ENCODE peak calls at places on chromosomes 4 and X, in four cellular contexts. One of them, this sample, is unnamed.
A peak's percentile ranks its signal among the peaks of the same experiment; 100 is the strongest.

GRCh38 chr4:20030108-20030507 is 221.6 kb upstream of the SLIT2 start:
- DNase-seq in SK-N-SH: no peak
- DNase-seq in K562: no peak
- DNase-seq in GM12878: no peak
- DNase-seq in this sample: no peak

GRCh38 chrX:113384628-113385027 is 544.0 kb upstream of the AMOT start:
- DNase-seq in GM12878: no peak
- DNase-seq in K562: no peak
- DNase-seq in SK-N-SH: no peak
- DNase-seq in this sample: no peak

GRCh38 chr4:15676039-15676438 is 5.6 kb upstream of the FAM200B start:
- DNase-seq in K562: no peak
- DNase-seq in SK-N-SH: no peak
- DNase-seq in GM12878: no peak
- DNase-seq in this sample: no peak

GRCh38 chr4:169033660-169034059 is 23.6 kb upstream of the CBR4 start:
- DNase-seq in GM12878: no peak
- DNase-seq in K562: peak; percentile 51
- DNase-seq in SK-N-SH: peak; percentile 51
- DNase-seq in this sample: peak; percentile 12

GRCh38 chr4:8019396-8020365 is 80.0 kb upstream of the AFAP1 start:
- DNase-seq in K562: no peak
- DNase-seq in SK-N-SH: peak; percentile 64
- DNase-seq in GM12878: no peak
- DNase-seq in this sample: no peak

GRCh38 chr4:25180524-25181131 is 20.4 kb upstream of the SEPSECS start:
- DNase-seq in K562: peak; percentile 70
- DNase-seq in GM12878: no peak
- DNase-seq in SK-N-SH: peak; percentile 20
- DNase-seq in this sample: peak; percentile 28

GRCh38 chrX:102712216-102712966 is at the start of gene GPRASP2:
- DNase-seq in SK-N-SH: peak; percentile 74
- DNase-seq in K562: peak; percentile 28
- DNase-seq in GM12878: no peak
- DNase-seq in this sample: peak; percentile 53

GRCh38 chrX:119684916-119685224 is 8.1 kb downstream of the SEPTIN6 start:
- DNase-seq in GM12878: no peak
- DNase-seq in K562: no peak
- DNase-seq in SK-N-SH: no peak
- DNase-seq in this sample: no peak

GRCh38 chr4:48651869-48652447 is 128.1 kb downstream of the FRYL start:
- DNase-seq in GM12878: no peak
- DNase-seq in SK-N-SH: no peak
- DNase-seq in K562: no peak
- DNase-seq in this sample: no peak

GRCh38 chr4:159010563-159011260 is 92.2 kb upstream of the RAPGEF2 start:
- DNase-seq in SK-N-SH: no peak
- DNase-seq in K562: no peak
- DNase-seq in GM12878: no peak
- DNase-seq in this sample: no peak

GRCh38 chr4:123667496-123667895 is 270.9 kb downstream of the SPRY1 start:
- DNase-seq in SK-N-SH: no peak
- DNase-seq in GM12878: no peak
- DNase-seq in K562: no peak
- DNase-seq in this sample: no peak

DNA sequence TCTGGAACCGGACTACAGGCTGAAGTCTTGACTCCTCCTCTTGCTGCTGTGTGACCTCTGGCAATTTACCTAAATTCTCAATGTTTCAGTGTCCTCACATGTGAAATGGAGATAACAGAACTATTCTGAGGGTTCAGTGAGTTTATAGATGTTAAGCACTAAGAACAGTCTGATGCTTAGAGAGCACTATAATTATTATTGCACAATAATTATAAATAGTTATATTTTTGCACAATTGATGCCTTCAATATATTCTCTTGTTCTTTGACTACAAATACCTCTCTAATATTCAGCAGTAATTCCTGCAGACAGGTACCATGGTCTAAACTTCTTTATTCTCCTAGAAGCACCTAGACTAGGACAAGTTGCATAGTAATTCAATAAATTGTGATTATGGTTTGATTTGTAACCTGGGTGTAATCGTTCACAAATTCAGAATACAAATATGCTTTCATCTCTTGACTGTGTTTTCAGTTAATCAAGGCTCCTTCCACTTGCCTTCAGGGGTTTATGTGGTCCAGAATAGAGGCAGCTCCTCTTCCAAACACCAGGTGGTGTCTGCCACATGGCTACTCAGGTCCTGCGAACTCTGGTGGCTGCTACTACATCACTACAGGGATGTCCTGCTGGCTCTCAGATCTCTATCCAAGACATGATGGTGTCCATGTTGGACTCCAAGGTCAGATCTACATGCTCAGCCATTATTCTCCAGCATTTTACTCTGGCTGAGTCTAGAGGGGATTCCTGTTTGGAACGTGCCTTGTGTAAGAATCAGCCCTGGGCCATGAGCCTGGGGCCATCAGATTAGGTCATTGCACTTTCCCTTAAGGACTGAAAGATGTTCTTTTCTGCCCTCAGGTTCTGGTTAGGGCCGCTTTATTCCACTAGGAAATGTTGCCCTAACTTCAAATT is 103.4 kb downstream of the QRFPR start:
- DNase-seq in K562: peak; percentile 20
- DNase-seq in GM12878: no peak
- DNase-seq in SK-N-SH: peak; percentile 4
- DNase-seq in this sample: peak; percentile 32
- TF ChIP-seq USF1 in K562: no peak
- TF ChIP-seq USF1 in GM12878: no peak
- TF ChIP-seq USF1 in SK-N-SH: no peak
- TF ChIP-seq USF1 in this sample: no peak

GRCh38 chr4:40991908-40992307 is 222.4 kb downstream of the APBB2 start:
- DNase-seq in SK-N-SH: no peak
- DNase-seq in GM12878: peak; percentile 85
- DNase-seq in K562: no peak
- DNase-seq in this sample: no peak

GRCh38 chr4:40987151-40987550 is 227.2 kb downstream of the APBB2 start:
- DNase-seq in SK-N-SH: no peak
- DNase-seq in GM12878: no peak
- DNase-seq in K562: no peak
- DNase-seq in this sample: no peak

GRCh38 chr4:40990899-40991265 is 223.5 kb downstream of the APBB2 start:
- DNase-seq in K562: no peak
- DNase-seq in GM12878: peak; percentile 58
- DNase-seq in SK-N-SH: no peak
- DNase-seq in this sample: no peak

GRCh38 chr4:40992472-40993298 is 221.7 kb downstream of the APBB2 start:
- DNase-seq in SK-N-SH: no peak
- DNase-seq in GM12878: peak; percentile 78
- DNase-seq in K562: no peak
- DNase-seq in this sample: no peak

GRCh38 chr4:40990202-40990898 is 224.0 kb downstream of the APBB2 start:
- DNase-seq in GM12878: peak; percentile 53
- DNase-seq in K562: no peak
- DNase-seq in SK-N-SH: no peak
- DNase-seq in this sample: no peak
- TF ChIP-seq USF2 in GM12878: no peak
- TF ChIP-seq USF2 in K562: no peak
- TF ChIP-seq USF2 in SK-N-SH: no peak
- TF ChIP-seq USF2 in this sample: no peak

GRCh38 chr4:105296672-105297071 is 150.0 kb downstream of the TET2 start:
- DNase-seq in GM12878: no peak
- DNase-seq in SK-N-SH: no peak
- DNase-seq in K562: no peak
- DNase-seq in this sample: no peak
- TF ChIP-seq USF1 in GM12878: no peak
- TF ChIP-seq USF1 in SK-N-SH: no peak
- TF ChIP-seq USF1 in K562: no peak
- TF ChIP-seq USF1 in this sample: no peak

GRCh38 chrX:68808686-68809357 is 20.0 kb upstream of the EFNB1 start:
- DNase-seq in SK-N-SH: peak; percentile 17
- DNase-seq in K562: peak; percentile 41
- DNase-seq in GM12878: no peak
- DNase-seq in this sample: peak; percentile 21

GRCh38 chrX:68807818-68808217 is 21.0 kb upstream of the EFNB1 start:
- DNase-seq in K562: peak; percentile 47
- DNase-seq in GM12878: no peak
- DNase-seq in SK-N-SH: no peak
- DNase-seq in this sample: peak; percentile 25
- TF ChIP-seq USF2 in K562: no peak
- TF ChIP-seq USF2 in GM12878: no peak
- TF ChIP-seq USF2 in SK-N-SH: no peak
- TF ChIP-seq USF2 in this sample: no peak

GRCh38 chr4:145907363-145907762 is 31.3 kb downstream of the ZNF827 start:
- DNase-seq in K562: no peak
- DNase-seq in GM12878: no peak
- DNase-seq in SK-N-SH: no peak
- DNase-seq in this sample: no peak

GRCh38 chr4:145909773-145910172 is 28.9 kb downstream of the ZNF827 start:
- DNase-seq in GM12878: no peak
- DNase-seq in SK-N-SH: no peak
- DNase-seq in K562: no peak
- DNase-seq in this sample: no peak

GRCh38 chr4:145907827-145908226 is 30.8 kb downstream of the ZNF827 start:
- DNase-seq in SK-N-SH: no peak
- DNase-seq in GM12878: no peak
- DNase-seq in K562: no peak
- DNase-seq in this sample: no peak

GRCh38 chr4:145912391-145912790 is 26.2 kb downstream of the ZNF827 start:
- DNase-seq in GM12878: no peak
- DNase-seq in K562: no peak
- DNase-seq in SK-N-SH: no peak
- DNase-seq in this sample: no peak

DNA sequence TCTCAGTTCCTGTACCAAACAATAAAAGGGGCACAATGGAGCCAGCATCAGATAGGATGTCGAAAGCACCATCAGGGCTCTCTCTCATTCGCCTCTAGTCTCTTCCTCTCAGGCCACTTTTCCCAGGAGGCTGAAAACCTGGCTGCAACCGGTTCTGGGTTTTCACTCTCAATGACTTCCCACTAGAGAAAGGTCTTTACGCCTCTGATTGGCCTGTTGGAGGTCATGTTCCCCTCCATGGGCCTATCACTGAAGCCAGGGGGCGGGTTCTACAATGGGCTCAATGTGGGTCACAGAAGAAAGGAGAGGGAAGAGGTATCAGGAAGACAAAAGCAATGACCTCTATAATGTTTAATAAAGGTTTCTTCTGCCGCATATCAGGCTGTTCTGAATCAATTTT is 29.3 kb downstream of the ZNF827 start:
- DNase-seq in K562: peak; percentile 22
- DNase-seq in GM12878: no peak
- DNase-seq in SK-N-SH: peak; percentile 20
- DNase-seq in this sample: peak; percentile 82
- TF ChIP-seq USF1 in K562: no peak
- TF ChIP-seq USF1 in GM12878: no peak
- TF ChIP-seq USF1 in SK-N-SH: no peak
- TF ChIP-seq USF1 in this sample: peak; percentile 40

DNA sequence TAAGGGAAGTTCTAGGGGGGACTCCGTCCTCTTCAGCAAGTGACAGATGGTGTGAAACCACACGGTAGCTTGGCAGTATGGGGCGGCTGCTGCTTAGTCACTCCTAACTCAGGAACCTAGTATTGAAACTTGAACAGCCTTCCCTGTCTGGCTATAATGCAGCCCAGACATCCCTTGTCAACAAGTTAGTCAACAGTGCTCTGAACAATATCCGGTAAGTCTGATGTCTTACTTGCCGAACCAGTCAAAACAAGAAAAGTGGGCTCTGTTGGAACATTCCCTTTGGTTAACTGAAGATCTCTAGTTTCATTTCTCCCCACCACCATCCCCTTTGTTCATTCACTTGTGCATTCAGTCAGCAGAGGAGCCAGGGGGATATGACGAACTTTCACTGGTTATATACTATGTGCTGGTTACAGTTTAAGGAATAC is 18.7 kb upstream of the CXCL13 start:
- DNase-seq in GM12878: peak; percentile 88
- DNase-seq in K562: no peak
- DNase-seq in SK-N-SH: no peak
- DNase-seq in this sample: no peak
- TF ChIP-seq USF2 in GM12878: no peak
- TF ChIP-seq USF2 in K562: no peak
- TF ChIP-seq USF2 in SK-N-SH: no peak
- TF ChIP-seq USF2 in this sample: no peak

DNA sequence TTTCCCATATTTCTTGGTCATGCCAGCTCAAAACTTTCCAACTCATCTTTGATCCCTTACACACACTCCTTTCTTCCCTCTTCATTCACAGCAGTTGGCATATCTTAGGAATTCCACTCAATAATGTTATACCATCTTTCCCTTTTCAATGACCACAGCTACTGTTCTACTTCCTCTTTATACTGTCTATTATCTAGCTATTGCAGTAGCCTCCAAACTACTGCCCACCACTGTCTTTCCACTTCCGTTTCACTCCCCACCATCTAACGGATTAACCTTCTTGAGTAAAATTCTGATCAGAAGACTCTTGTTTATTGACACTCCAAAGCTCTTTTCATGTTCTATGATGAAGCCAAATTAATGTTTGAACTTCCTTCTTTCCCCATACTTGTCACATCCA is 55.8 kb downstream of the ADAMTS3 start:
- DNase-seq in GM12878: no peak
- DNase-seq in SK-N-SH: no peak
- DNase-seq in K562: peak; percentile 19
- DNase-seq in this sample: no peak
- TF ChIP-seq USF1 in GM12878: no peak
- TF ChIP-seq USF1 in SK-N-SH: no peak
- TF ChIP-seq USF1 in K562: no peak
- TF ChIP-seq USF1 in this sample: no peak

DNA sequence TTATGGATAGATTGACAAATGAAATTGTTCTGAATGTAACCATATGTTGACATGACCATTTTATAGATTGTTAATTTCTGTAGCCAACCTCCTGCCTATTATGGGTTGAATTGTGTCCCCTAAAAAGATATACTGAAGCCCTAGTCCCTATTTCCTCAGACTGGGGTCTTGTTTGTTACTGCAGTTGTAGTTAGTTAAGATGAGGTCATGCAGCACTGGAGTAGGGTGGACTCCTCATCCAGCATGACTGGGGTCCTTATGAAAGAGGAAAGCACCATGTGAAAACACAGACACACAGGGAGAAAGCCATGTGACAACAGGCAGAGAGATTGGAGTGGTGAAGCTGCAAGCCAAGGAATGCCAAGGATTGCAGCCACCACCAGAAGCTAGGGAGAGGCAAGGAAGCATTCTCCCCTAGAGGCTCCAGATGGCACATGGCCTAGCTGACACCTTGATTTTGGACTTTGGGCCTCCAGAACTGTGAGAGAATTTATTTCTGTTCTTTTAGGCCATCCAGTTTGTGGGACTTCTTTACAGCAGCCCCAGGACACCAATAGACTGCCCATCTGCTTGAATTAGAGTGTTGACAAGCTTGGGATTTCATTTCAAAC is 14.0 kb downstream of the MTM1 start:
- DNase-seq in K562: no peak
- DNase-seq in GM12878: no peak
- DNase-seq in SK-N-SH: no peak
- DNase-seq in this sample: no peak
- TF ChIP-seq USF2 in K562: no peak
- TF ChIP-seq USF2 in GM12878: no peak
- TF ChIP-seq USF2 in SK-N-SH: no peak
- TF ChIP-seq USF2 in this sample: no peak

This sample was measured in WTC11.